ENCODE peak calls at places on chromosomes 13 and 19, in six cellular contexts. H is activated CD4-positive, alpha-beta T cell treated with anti-CD3 and anti-CD28 coated beads, Interleukin-2, amount 50 U/mL, for 1 hour; I is NCI-H1417; D is retinal pigment epithelial cell; K is NCI-H510A; W is posterior cingulate gyrus. A is an unnamed sample.

GRCh38 chr19:55165952-55166529 is 372 bp downstream of the DNAAF3 start:
- DNase-seq in H (peak; percentile 21), I (peak; percentile 86), D (no peak), K (peak; percentile 84), W (no peak), A (peak; percentile 92)

GRCh38 chr13:48783181-48783630 is 129.5 kb downstream of the CYSLTR2 start:
- DNase-seq in H (no peak), I (peak; percentile 1), D (no peak), K (peak; percentile 0), W (no peak), A (no peak)

GRCh38 chr19:52722062-52723005 is 12.5 kb downstream of the ZNF611 start:
- DNase-seq in H (no peak), I (no peak), D (no peak), K (no peak), W (no peak), A (no peak)

GRCh38 chr13:49935171-49936084 is 712 bp downstream of the SPRYD7 start:
- DNase-seq in H (peak; percentile 10), I (peak; percentile 78), D (no peak), K (no peak), W (peak; percentile 88), A (no peak)

GRCh38 chr19:42363614-42364346 is 26.3 kb downstream of the CNFN start:
- DNase-seq in H (no peak), I (no peak), D (no peak), K (no peak), W (no peak), A (no peak)

GRCh38 chr13:109862627-109863026 is 76.2 kb upstream of the IRS2 start:
- DNase-seq in H (no peak), I (no peak), D (peak; percentile 90), K (no peak), W (no peak), A (no peak)

GRCh38 chr13:51154029-51154555 is 43.0 kb upstream of the C13orf42 start:
- DNase-seq in H (no peak), I (no peak), D (no peak), K (no peak), W (no peak), A (no peak)

GRCh38 chr19:18637644-18638630 is 1.1 kb downstream of the KLHL26 start:
- DNase-seq in H (no peak), I (peak; percentile 59), D (no peak), K (peak; percentile 37), W (no peak), A (peak; percentile 25)

GRCh38 chr13:92849381-92849780 is 377.2 kb upstream of the GPC6 start:
- DNase-seq in H (no peak), I (no peak), D (no peak), K (no peak), W (no peak), A (no peak)

GRCh38 chr13:23557043-23557442 is 13.2 kb upstream of the TNFRSF19 start:
- DNase-seq in H (no peak), I (no peak), D (no peak), K (no peak), W (no peak), A (no peak)

GRCh38 chr13:80654638-80655249 is 313.8 kb upstream of the SPRY2 start:
- DNase-seq in H (no peak), I (no peak), D (no peak), K (no peak), W (peak; percentile 77), A (peak; percentile 63)

GRCh38 chr19:58388175-58388526 is 1.1 kb downstream of the RPS5 start:
- DNase-seq in H (no peak), I (no peak), D (no peak), K (no peak), W (peak; percentile 42), A (no peak)

GRCh38 chr13:36919833-36920611 is at the start of gene SMAD9:
- DNase-seq in H (no peak), I (peak; percentile 83), D (peak; percentile 25), K (peak; percentile 22), W (peak; percentile 87), A (peak; percentile 41)

GRCh38 chr19:29873024-29873800 is 61.4 kb downstream of the CCNE1 start:
- DNase-seq in H (peak; percentile 68), I (peak; percentile 54), D (no peak), K (no peak), W (peak; percentile 92), A (peak; percentile 87)

GRCh38 chr13:68304287-68304893 is 1074.3 kb upstream of the PCDH9 start:
- DNase-seq in H (no peak), I (peak; percentile 81), D (peak; percentile 2), K (no peak), W (no peak), A (peak; percentile 4)

GRCh38 chr13:73832203-73832602 is 302.0 kb downstream of the KLF12 start:
- DNase-seq in H (no peak), I (peak; percentile 46), D (no peak), K (no peak), W (no peak), A (no peak)

GRCh38 chr19:58434217-58434616 is 5.7 kb downstream of the ZNF132 start:
- DNase-seq in H (no peak), I (no peak), D (no peak), K (no peak), W (no peak), A (no peak)

GRCh38 chr19:35123573-35123972 is 8.0 kb downstream of the FXYD3 start:
- DNase-seq in H (no peak), I (no peak), D (no peak), K (no peak), W (no peak), A (no peak)

GRCh38 chr13:98751397-98752110 is 918 bp downstream of the SLC15A1 start:
- DNase-seq in H (no peak), I (no peak), D (no peak), K (no peak), W (peak; percentile 72), A (peak; percentile 46)

GRCh38 chr19:6963937-6964336 is 57.3 kb downstream of the MBD3L2B start:
- DNase-seq in H (peak; percentile 43), I (no peak), D (no peak), K (no peak), W (no peak), A (no peak)

GRCh38 chr13:100529666-100530065 is 58.9 kb downstream of the GGACT start:
- DNase-seq in H (no peak), I (no peak), D (no peak), K (no peak), W (peak; percentile 70), A (no peak)

GRCh38 chr19:14553042-14553938 is 18.6 kb downstream of the NDUFB7 start:
- DNase-seq in H (no peak), I (no peak), D (no peak), K (no peak), W (no peak), A (no peak)

GRCh38 chr19:42246143-42246868 is 3.9 kb upstream of the GSK3A start:
- DNase-seq in H (no peak), I (peak; percentile 28), D (no peak), K (no peak), W (peak; percentile 98), A (peak; percentile 52)